ENCODE peak calls at places on chromosomes 1 and 21, in seven cellular contexts. K is progenitor cell of endocrine pancreas, A is cardiac fibroblast, T is endothelial cell, F is fibroblast of mammary gland, H is thoracic aorta, G is lung. O is an unnamed sample.

GRCh38 chr1:54814148-54814498 is 13.0 kb upstream of the TTC22 start:
- DNase-seq in K (no peak), A (no peak), T (no peak), F (no peak), H (no peak), G (no peak), O (peak)

GRCh38 chr1:84757301-84757700 is 67.0 kb upstream of the SSX2IP start:
- DNase-seq in K (no peak), A (no peak), T (no peak), F (no peak), H (no peak), G (no peak), O (no peak)

GRCh38 chr1:63918395-63918945 is 144.7 kb downstream of the ROR1 start:
- DNase-seq in K (no peak), A (peak), T (no peak), F (peak), H (no peak), G (no peak), O (no peak)

GRCh38 chr1:198934901-198935301 is 296.1 kb downstream of the PTPRC start:
- DNase-seq in K (no peak), A (peak), T (no peak), F (peak), H (no peak), G (no peak), O (no peak)

GRCh38 chr1:83559090-83559489 is 439.8 kb downstream of the TTLL7 start:
- DNase-seq in K (no peak), A (no peak), T (no peak), F (no peak), H (no peak), G (no peak), O (no peak)

GRCh38 chr1:151975311-151976014 is 18.2 kb downstream of the S100A10 start:
- DNase-seq in K (no peak), A (no peak), T (no peak), F (no peak), H (no peak), G (no peak), O (no peak)

GRCh38 chr1:66705100-66705499 is 47.2 kb upstream of the DYNLT5 start:
- DNase-seq in K (no peak), A (no peak), T (no peak), F (peak), H (no peak), G (no peak), O (no peak)

GRCh38 chr1:51306950-51307349 is 23.4 kb downstream of the TTC39A start:
- DNase-seq in K (no peak), A (no peak), T (no peak), F (no peak), H (no peak), G (peak), O (no peak)

GRCh38 chr1:178262101-178262500 is 168.2 kb downstream of the RASAL2 start:
- DNase-seq in K (no peak), A (peak), T (no peak), F (peak), H (no peak), G (no peak), O (no peak)

GRCh38 chr1:43309626-43310025 is 8.8 kb downstream of the TIE1 start:
- DNase-seq in K (no peak), A (no peak), T (no peak), F (no peak), H (no peak), G (no peak), O (no peak)

GRCh38 chr1:18324246-18324645 is 156.5 kb upstream of the KLHDC7A start:
- DNase-seq in K (no peak), A (no peak), T (no peak), F (no peak), H (no peak), G (no peak), O (no peak)

GRCh38 chr1:86231076-86231475 is 74.5 kb upstream of the COL24A1 start:
- DNase-seq in K (no peak), A (no peak), T (no peak), F (peak), H (no peak), G (no peak), O (no peak)

GRCh38 chr1:201358596-201358995 is 18.9 kb downstream of the TNNT2 start:
- DNase-seq in K (no peak), A (peak), T (no peak), F (peak), H (no peak), G (no peak), O (no peak)

GRCh38 chr21:45405271-45405818 is 380 bp downstream of the COL18A1 start:
- DNase-seq in K (no peak), A (peak), T (peak), F (peak), H (no peak), G (no peak), O (no peak)

GRCh38 chr1:6809461-6809860 is 24.2 kb downstream of the CAMTA1 start:
- DNase-seq in K (no peak), A (no peak), T (no peak), F (no peak), H (no peak), G (no peak), O (no peak)

GRCh38 chr1:86507935-86508582 is 38.8 kb upstream of the CLCA4 start:
- DNase-seq in K (no peak), A (peak), T (peak), F (peak), H (no peak), G (peak), O (no peak)

GRCh38 chr1:231040019-231040799 is at the start of gene FAM89A:
- DNase-seq in K (peak), A (peak), T (peak), F (no peak), H (no peak), G (no peak), O (peak)

GRCh38 chr1:60988827-60989363 is 93.5 kb upstream of the NFIA start:
- DNase-seq in K (no peak), A (no peak), T (no peak), F (peak), H (no peak), G (no peak), O (no peak)

GRCh38 chr1:56258395-56258794 is 321.0 kb downstream of the PLPP3 start:
- DNase-seq in K (no peak), A (no peak), T (no peak), F (no peak), H (no peak), G (no peak), O (no peak)

GRCh38 chr21:16563795-16564194 is 834.0 kb downstream of the USP25 start:
- DNase-seq in K (no peak), A (peak), T (no peak), F (no peak), H (no peak), G (no peak), O (no peak)

GRCh38 chr1:155181371-155182051 is 7.9 kb downstream of the TRIM46 start:
- DNase-seq in K (no peak), A (no peak), T (no peak), F (no peak), H (no peak), G (no peak), O (no peak)

GRCh38 chr1:30251451-30251850 is 471.9 kb downstream of the MATN1 start:
- DNase-seq in K (no peak), A (no peak), T (no peak), F (no peak), H (no peak), G (no peak), O (no peak)

GRCh38 chr1:37476460-37477197 is 2.2 kb downstream of the ZC3H12A start:
- DNase-seq in K (no peak), A (peak), T (no peak), F (peak), H (peak), G (peak), O (no peak)

GRCh38 chr1:57485643-57486042 is 61.8 kb upstream of the DAB1 start:
- DNase-seq in K (no peak), A (peak), T (no peak), F (peak), H (no peak), G (no peak), O (no peak)

GRCh38 chr1:199759268-199759724 is 268.2 kb upstream of the NR5A2 start:
- DNase-seq in K (no peak), A (no peak), T (no peak), F (peak), H (no peak), G (no peak), O (no peak)

GRCh38 chr1:98049370-98050115 is 128.7 kb upstream of the DPYD start:
- DNase-seq in K (no peak), A (peak), T (no peak), F (no peak), H (no peak), G (no peak), O (no peak)

GRCh38 chr1:4634156-4634792 is 20.1 kb upstream of the AJAP1 start:
- DNase-seq in K (no peak), A (no peak), T (no peak), F (no peak), H (no peak), G (no peak), O (no peak)

GRCh38 chr1:6415979-6416656 is 3.6 kb downstream of the HES2 start:
- DNase-seq in K (no peak), A (no peak), T (no peak), F (no peak), H (no peak), G (no peak), O (no peak)

GRCh38 chr1:57410532-57410931 is 13.3 kb downstream of the DAB1 start:
- DNase-seq in K (no peak), A (no peak), T (no peak), F (no peak), H (no peak), G (no peak), O (no peak)

GRCh38 chr1:113811353-113811887 is 856 bp downstream of the RSBN1 start:
- DNase-seq in K (no peak), A (peak), T (peak), F (peak), H (peak), G (peak), O (no peak)

GRCh38 chr1:239587066-239587465 is 200.7 kb downstream of the CHRM3 start:
- DNase-seq in K (no peak), A (no peak), T (no peak), F (no peak), H (no peak), G (no peak), O (no peak)

GRCh38 chr1:118303534-118303933 is 118.5 kb upstream of the SPAG17 start:
- DNase-seq in K (no peak), A (no peak), T (no peak), F (no peak), H (no peak), G (no peak), O (no peak)

GRCh38 chr1:226444901-226445300 is 37.0 kb upstream of the PARP1 start:
- DNase-seq in K (no peak), A (no peak), T (no peak), F (no peak), H (no peak), G (no peak), O (no peak)

GRCh38 chr1:94273111-94273510 is 35.7 kb upstream of the ARHGAP29 start:
- DNase-seq in K (no peak), A (peak), T (no peak), F (peak), H (no peak), G (no peak), O (no peak)

GRCh38 chr1:204841316-204841715 is 29.3 kb upstream of the NFASC start:
- DNase-seq in K (no peak), A (no peak), T (no peak), F (no peak), H (no peak), G (no peak), O (no peak)

GRCh38 chr1:204834752-204835151 is 35.9 kb upstream of the NFASC start:
- DNase-seq in K (no peak), A (no peak), T (no peak), F (no peak), H (no peak), G (no peak), O (no peak)

GRCh38 chr1:204834329-204834728 is 36.3 kb upstream of the NFASC start:
- DNase-seq in K (no peak), A (no peak), T (no peak), F (no peak), H (no peak), G (no peak), O (no peak)

GRCh38 chr1:204836856-204837255 is 33.8 kb upstream of the NFASC start:
- DNase-seq in K (no peak), A (no peak), T (no peak), F (no peak), H (no peak), G (no peak), O (no peak)

DNA sequence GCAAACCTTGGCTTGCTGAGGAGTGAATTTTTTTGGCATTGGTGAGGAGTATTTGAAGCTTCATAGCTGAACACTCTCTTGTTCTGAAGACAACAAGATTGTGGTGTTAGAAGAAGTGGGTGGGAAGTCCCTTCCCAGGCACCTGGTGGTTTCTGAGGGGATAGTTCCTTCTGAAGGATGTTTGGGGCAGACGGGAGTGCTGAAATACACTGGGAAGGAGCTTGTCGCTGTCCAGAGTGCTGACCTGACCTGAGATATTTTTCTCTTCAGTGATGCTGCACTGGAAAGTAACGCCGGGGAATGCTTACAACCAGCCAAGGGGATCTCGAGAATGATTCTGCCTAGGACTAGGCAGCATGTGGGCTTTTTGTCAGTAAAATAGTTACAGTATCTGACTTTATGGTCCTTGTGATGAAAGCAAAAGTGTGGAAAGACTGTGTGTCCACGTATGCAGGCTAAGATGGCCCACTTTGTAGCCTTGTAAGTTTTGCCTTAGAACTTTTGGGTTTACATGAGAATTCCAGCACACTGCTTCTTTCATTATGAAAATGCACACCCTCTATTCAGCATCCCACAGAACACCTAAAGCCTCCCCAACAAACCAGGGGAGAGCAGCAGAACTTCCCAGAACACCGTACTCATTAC is 33.1 kb upstream of the NFASC start:
- DNase-seq in K (peak), A (peak), T (peak), F (peak), H (no peak), G (no peak), O (no peak)
- TF ChIP-seq CTCF in K (peak), A (no peak), T (no peak), F (no peak), H (no peak), G (no peak), O (peak)

GRCh38 chr21:33355996-33356395 is 31.2 kb downstream of the IFNAR1 start:
- DNase-seq in K (no peak), A (no peak), T (no peak), F (no peak), H (no peak), G (no peak), O (peak)
- TF ChIP-seq CTCF in K (no peak), A (no peak), T (no peak), F (no peak), H (no peak), G (no peak), O (no peak)

DNA sequence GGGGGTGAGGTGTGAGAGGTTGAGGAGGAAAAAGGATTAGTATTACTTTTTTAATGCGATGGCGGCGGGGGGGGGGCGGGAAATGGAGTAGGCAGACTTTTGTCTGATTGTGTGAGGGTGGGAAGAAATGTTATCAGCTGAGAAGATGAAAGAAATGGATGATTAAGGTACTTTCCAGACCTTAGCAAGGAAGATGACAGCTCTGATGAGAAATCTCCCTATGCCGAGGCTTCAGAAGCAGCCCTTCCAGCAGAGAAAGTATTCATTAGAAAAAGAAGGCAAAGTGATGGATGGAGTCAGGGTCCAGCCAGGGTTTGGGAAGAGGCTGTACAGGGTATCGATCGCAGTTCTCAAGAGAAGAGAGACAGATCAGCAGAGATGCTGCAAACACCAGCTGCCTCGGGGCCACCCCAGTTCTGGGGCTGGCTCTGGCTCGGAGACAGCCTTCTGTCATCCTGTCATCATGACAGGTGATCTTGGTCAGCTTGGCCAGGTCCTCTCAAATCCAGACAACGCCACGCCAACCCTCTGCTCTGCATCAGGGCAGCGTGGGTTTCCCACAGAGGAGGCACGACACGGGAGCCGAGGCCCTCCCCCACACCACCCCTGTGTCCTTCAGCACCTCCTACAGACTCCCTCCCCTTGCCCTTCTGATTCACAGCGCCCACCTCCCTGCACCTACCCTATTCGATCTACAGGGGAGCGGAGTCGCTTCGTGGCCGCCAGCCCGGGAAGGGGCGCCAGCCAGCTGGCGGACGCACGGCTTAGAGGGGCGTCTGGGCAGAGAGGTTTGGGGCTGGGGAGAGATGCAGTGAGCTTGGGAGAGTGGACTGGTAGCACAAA is 688 bp upstream of the ATXN7L2 start:
- DNase-seq in K (peak), A (no peak), T (no peak), F (peak), H (no peak), G (no peak), O (no peak)
- TF ChIP-seq CTCF in K (peak), A (no peak), T (no peak), F (no peak), H (peak), G (no peak), O (no peak)

DNA sequence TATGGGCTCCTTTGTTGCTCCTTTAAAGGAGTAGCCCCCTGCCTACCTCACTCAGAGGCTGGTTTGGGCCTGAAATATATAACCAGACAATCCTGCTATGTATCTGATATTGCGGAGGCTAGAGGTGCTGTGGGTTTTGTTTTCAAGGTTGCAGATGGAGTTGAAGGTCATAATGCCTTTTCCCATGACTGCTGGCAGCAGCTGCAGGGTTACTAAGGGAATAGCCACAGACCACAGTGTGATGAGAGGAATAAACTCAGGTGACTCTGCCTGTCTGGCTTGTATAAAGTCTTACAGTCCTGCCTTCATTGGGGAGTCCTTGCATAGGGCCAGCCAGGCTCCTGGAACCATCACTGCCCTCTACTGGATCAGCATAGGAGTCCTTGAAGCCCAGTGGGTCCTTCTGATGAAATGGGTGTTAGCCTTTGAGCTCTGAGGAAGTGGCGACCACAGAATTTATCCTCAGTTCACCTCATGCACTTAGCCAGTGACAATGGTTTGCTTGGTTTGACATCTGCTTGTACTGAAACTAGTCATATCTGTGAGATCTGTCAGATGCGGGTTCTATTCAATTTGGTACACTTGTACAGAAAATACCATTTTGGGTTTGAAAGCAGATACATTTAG is 174.4 kb upstream of the HMCN1 start:
- DNase-seq in K (no peak), A (peak), T (peak), F (peak), H (no peak), G (peak), O (no peak)
- TF ChIP-seq CTCF in K (peak), A (peak), T (no peak), F (peak), H (no peak), G (peak), O (peak)

GRCh38 chr1:28091043-28091781 is 2.8 kb upstream of the EYA3 start:
- DNase-seq in K (peak), A (peak), T (peak), F (peak), H (no peak), G (peak), O (no peak)
- TF ChIP-seq CTCF in K (peak), A (peak), T (peak), F (peak), H (peak), G (peak), O (peak)

GRCh38 chr1:35715568-35716002 is 3.1 kb downstream of the C1orf216 start:
- DNase-seq in K (peak), A (peak), T (peak), F (peak), H (no peak), G (peak), O (peak)
- TF ChIP-seq CTCF in K (peak), A (peak), T (peak), F (peak), H (peak), G (peak), O (peak)

GRCh38 chr1:210448293-210448892 is 119.7 kb downstream of the HHAT start:
- DNase-seq in K (no peak), A (peak), T (peak), F (peak), H (no peak), G (no peak), O (no peak)
- TF ChIP-seq CTCF in K (peak), A (peak), T (peak), F (peak), H (peak), G (peak), O (peak)

GRCh38 chr1:162147760-162148159 is 78.3 kb downstream of the NOS1AP start:
- DNase-seq in K (no peak), A (no peak), T (no peak), F (no peak), H (no peak), G (no peak), O (no peak)

GRCh38 chr1:162150112-162150511 is 80.6 kb downstream of the NOS1AP start:
- DNase-seq in K (no peak), A (no peak), T (no peak), F (no peak), H (no peak), G (no peak), O (no peak)

GRCh38 chr1:162153374-162153773 is 83.9 kb downstream of the NOS1AP start:
- DNase-seq in K (no peak), A (no peak), T (no peak), F (no peak), H (no peak), G (no peak), O (no peak)

GRCh38 chr1:162157469-162157868 is 88.0 kb downstream of the NOS1AP start:
- DNase-seq in K (no peak), A (no peak), T (no peak), F (no peak), H (no peak), G (no peak), O (no peak)

GRCh38 chr1:162151900-162152829 is 82.7 kb downstream of the NOS1AP start:
- DNase-seq in K (no peak), A (peak), T (no peak), F (peak), H (no peak), G (no peak), O (no peak)
- TF ChIP-seq CTCF in K (no peak), A (no peak), T (no peak), F (no peak), H (no peak), G (no peak), O (no peak)